ENCODE peak calls at places on chromosome 10, in five cellular contexts. I is GM04504; S is AG04450; L is stimulated activated naive CD4-positive, alpha-beta T cell; U is MM.1S. G is an unnamed sample.

GRCh38 chr10:58152698-58153263 is 114.9 kb downstream of the IPMK start:
- DNase-seq in I (no peak), S (peak), L (no peak), U (peak), G (no peak)

GRCh38 chr10:27568196-27569175 is 64.4 kb downstream of the RAB18 start:
- DNase-seq in I (peak), S (no peak), L (no peak), U (peak), G (no peak)

GRCh38 chr10:16381083-16381482 is 55.7 kb upstream of the PTER start:
- DNase-seq in I (no peak), S (no peak), L (no peak), U (no peak), G (no peak)

GRCh38 chr10:6092731-6093130 is 3.9 kb downstream of the RBM17 start:
- DNase-seq in I (no peak), S (no peak), L (no peak), U (no peak), G (no peak)

GRCh38 chr10:33385686-33386085 is 51.2 kb upstream of the NRP1 start:
- DNase-seq in I (no peak), S (no peak), L (no peak), U (no peak), G (no peak)

GRCh38 chr10:33600381-33600780 is 265.9 kb upstream of the NRP1 start:
- DNase-seq in I (no peak), S (no peak), L (no peak), U (no peak), G (no peak)

GRCh38 chr10:17673517-17674051 is 29.6 kb downstream of the STAM start:
- DNase-seq in I (peak), S (peak), L (no peak), U (no peak), G (no peak)

GRCh38 chr10:70190581-70190980 is 20.3 kb upstream of the SAR1A start:
- DNase-seq in I (no peak), S (no peak), L (no peak), U (no peak), G (no peak)

GRCh38 chr10:121709674-121710073 is 111.4 kb upstream of the FGFR2 start:
- DNase-seq in I (no peak), S (no peak), L (no peak), U (no peak), G (no peak)

GRCh38 chr10:92238586-92239098 is 52.2 kb downstream of the CPEB3 start:
- DNase-seq in I (peak), S (no peak), L (no peak), U (no peak), G (no peak)

GRCh38 chr10:93493162-93493561 is 3.2 kb upstream of the CEP55 start:
- DNase-seq in I (no peak), S (no peak), L (no peak), U (no peak), G (no peak)